ENCODE peak calls at places on chromosomes 7 and 10, in six cellular contexts. One of them, this sample, is unnamed.

GRCh38 chr10:69344591-69345244 is 66.4 kb downstream of the HK1 start:
- DNase-seq in SK-N-SH: no peak
- DNase-seq in IMR-90: no peak
- DNase-seq in A549: no peak
- DNase-seq in K562: no peak
- DNase-seq in GM12878: peak
- DNase-seq in this sample: no peak

GRCh38 chr10:104045151-104046089 is 40.3 kb downstream of the COL17A1 start:
- DNase-seq in SK-N-SH: peak
- DNase-seq in IMR-90: peak
- DNase-seq in A549: peak
- DNase-seq in K562: peak
- DNase-seq in GM12878: no peak
- DNase-seq in this sample: peak

GRCh38 chr10:102133373-102134195 is 744 bp downstream of the PPRC1 start:
- DNase-seq in SK-N-SH: peak
- DNase-seq in IMR-90: peak
- DNase-seq in A549: peak
- DNase-seq in K562: peak
- DNase-seq in GM12878: no peak
- DNase-seq in this sample: peak

GRCh38 chr10:5484205-5484604 is 15.2 kb downstream of the CALML5 start:
- DNase-seq in SK-N-SH: no peak
- DNase-seq in IMR-90: peak
- DNase-seq in A549: no peak
- DNase-seq in K562: no peak
- DNase-seq in GM12878: no peak
- DNase-seq in this sample: no peak

GRCh38 chr7:44108768-44109750 is 4.9 kb downstream of the AEBP1 start:
- DNase-seq in SK-N-SH: peak
- DNase-seq in IMR-90: no peak
- DNase-seq in A549: no peak
- DNase-seq in K562: no peak
- DNase-seq in GM12878: no peak
- DNase-seq in this sample: no peak

GRCh38 chr7:148686312-148686937 is 12.3 kb upstream of the CUL1 start:
- DNase-seq in SK-N-SH: no peak
- DNase-seq in IMR-90: no peak
- DNase-seq in A549: no peak
- DNase-seq in K562: no peak
- DNase-seq in GM12878: no peak
- DNase-seq in this sample: no peak

GRCh38 chr7:44279286-44279685 is 46.1 kb downstream of the CAMK2B start:
- DNase-seq in SK-N-SH: peak
- DNase-seq in IMR-90: no peak
- DNase-seq in A549: no peak
- DNase-seq in K562: no peak
- DNase-seq in GM12878: no peak
- DNase-seq in this sample: no peak

GRCh38 chr7:121153411-121153810 is 164.9 kb downstream of the CPED1 start:
- DNase-seq in SK-N-SH: no peak
- DNase-seq in IMR-90: no peak
- DNase-seq in A549: no peak
- DNase-seq in K562: no peak
- DNase-seq in GM12878: no peak
- DNase-seq in this sample: no peak

GRCh38 chr10:18308600-18308999 is 168.4 kb downstream of the CACNB2 start:
- DNase-seq in SK-N-SH: no peak
- DNase-seq in IMR-90: no peak
- DNase-seq in A549: no peak
- DNase-seq in K562: no peak
- DNase-seq in GM12878: no peak
- DNase-seq in this sample: no peak

GRCh38 chr7:95794917-95795515 is 22.7 kb downstream of the DYNC1I1 start:
- DNase-seq in SK-N-SH: peak
- DNase-seq in IMR-90: peak
- DNase-seq in A549: no peak
- DNase-seq in K562: peak
- DNase-seq in GM12878: no peak
- DNase-seq in this sample: peak

GRCh38 chr10:82378146-82378545 is 503.2 kb downstream of the NRG3 start:
- DNase-seq in SK-N-SH: peak
- DNase-seq in IMR-90: peak
- DNase-seq in A549: no peak
- DNase-seq in K562: no peak
- DNase-seq in GM12878: no peak
- DNase-seq in this sample: no peak
- TF ChIP-seq SMC3 in SK-N-SH: no peak
- TF ChIP-seq SMC3 in IMR-90: no peak
- TF ChIP-seq SMC3 in A549: no peak
- TF ChIP-seq SMC3 in K562: no peak
- TF ChIP-seq SMC3 in GM12878: no peak
- TF ChIP-seq SMC3 in this sample: no peak

GRCh38 chr10:74419491-74420466 is 268.8 kb downstream of the ADK start:
- DNase-seq in SK-N-SH: peak
- DNase-seq in IMR-90: peak
- DNase-seq in A549: peak
- DNase-seq in K562: peak
- DNase-seq in GM12878: peak
- DNase-seq in this sample: no peak
- TF ChIP-seq SMC3 in SK-N-SH: no peak
- TF ChIP-seq SMC3 in IMR-90: peak
- TF ChIP-seq SMC3 in A549: peak
- TF ChIP-seq SMC3 in K562: no peak
- TF ChIP-seq SMC3 in GM12878: peak
- TF ChIP-seq SMC3 in this sample: peak

GRCh38 chr7:32681174-32681518 is 185.9 kb downstream of the AVL9 start:
- DNase-seq in SK-N-SH: no peak
- DNase-seq in IMR-90: no peak
- DNase-seq in A549: no peak
- DNase-seq in K562: no peak
- DNase-seq in GM12878: no peak
- DNase-seq in this sample: no peak

GRCh38 chr7:32680259-32681173 is 185.2 kb downstream of the AVL9 start:
- DNase-seq in SK-N-SH: no peak
- DNase-seq in IMR-90: peak
- DNase-seq in A549: no peak
- DNase-seq in K562: peak
- DNase-seq in GM12878: no peak
- DNase-seq in this sample: no peak

GRCh38 chr7:32676249-32676941 is 181.1 kb downstream of the AVL9 start:
- DNase-seq in SK-N-SH: no peak
- DNase-seq in IMR-90: no peak
- DNase-seq in A549: no peak
- DNase-seq in K562: no peak
- DNase-seq in GM12878: no peak
- DNase-seq in this sample: no peak

GRCh38 chr7:32679192-32679591 is 183.9 kb downstream of the AVL9 start:
- DNase-seq in SK-N-SH: no peak
- DNase-seq in IMR-90: no peak
- DNase-seq in A549: no peak
- DNase-seq in K562: no peak
- DNase-seq in GM12878: no peak
- DNase-seq in this sample: no peak

GRCh38 chr7:32677593-32677992 is 182.3 kb downstream of the AVL9 start:
- DNase-seq in SK-N-SH: no peak
- DNase-seq in IMR-90: no peak
- DNase-seq in A549: no peak
- DNase-seq in K562: no peak
- DNase-seq in GM12878: no peak
- DNase-seq in this sample: no peak
- TF ChIP-seq SMC3 in SK-N-SH: no peak
- TF ChIP-seq SMC3 in IMR-90: no peak
- TF ChIP-seq SMC3 in A549: no peak
- TF ChIP-seq SMC3 in K562: no peak
- TF ChIP-seq SMC3 in GM12878: no peak
- TF ChIP-seq SMC3 in this sample: no peak

GRCh38 chr10:63267414-63268138 is 134.4 kb downstream of the NRBF2 start:
- DNase-seq in SK-N-SH: no peak
- DNase-seq in IMR-90: peak
- DNase-seq in A549: peak
- DNase-seq in K562: peak
- DNase-seq in GM12878: no peak
- DNase-seq in this sample: peak
- TF ChIP-seq SMC3 in SK-N-SH: no peak
- TF ChIP-seq SMC3 in IMR-90: no peak
- TF ChIP-seq SMC3 in A549: no peak
- TF ChIP-seq SMC3 in K562: no peak
- TF ChIP-seq SMC3 in GM12878: no peak
- TF ChIP-seq SMC3 in this sample: no peak

GRCh38 chr7:155352076-155352752 is 54.5 kb downstream of the INSIG1 start:
- DNase-seq in SK-N-SH: no peak
- DNase-seq in IMR-90: no peak
- DNase-seq in A549: no peak
- DNase-seq in K562: no peak
- DNase-seq in GM12878: no peak
- DNase-seq in this sample: no peak
- TF ChIP-seq SMC3 in SK-N-SH: no peak
- TF ChIP-seq SMC3 in IMR-90: no peak
- TF ChIP-seq SMC3 in A549: no peak
- TF ChIP-seq SMC3 in K562: no peak
- TF ChIP-seq SMC3 in GM12878: no peak
- TF ChIP-seq SMC3 in this sample: no peak

DNA sequence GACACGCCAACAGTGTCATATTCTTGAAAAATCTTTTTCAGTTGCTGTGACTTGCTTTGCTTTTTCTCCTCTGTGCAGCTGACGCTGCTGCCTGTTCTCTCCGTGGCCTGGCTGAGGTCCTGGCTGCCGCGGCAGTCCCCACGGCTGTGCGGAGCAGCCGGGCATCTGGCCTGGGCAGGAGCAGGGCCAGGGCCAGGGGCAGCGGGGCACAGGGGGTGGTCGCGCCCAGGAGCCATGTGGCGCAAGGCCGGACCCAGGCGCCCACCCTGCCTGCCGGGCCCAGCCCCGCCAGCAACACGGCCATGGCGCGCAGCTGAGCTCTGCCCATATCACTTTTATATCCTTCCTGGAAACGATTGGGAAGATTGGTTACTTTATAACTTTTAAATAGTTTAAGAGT is 109.4 kb upstream of the ACBD5 start:
- DNase-seq in SK-N-SH: peak
- DNase-seq in IMR-90: no peak
- DNase-seq in A549: no peak
- DNase-seq in K562: no peak
- DNase-seq in GM12878: no peak
- DNase-seq in this sample: no peak
- TF ChIP-seq SMC3 in SK-N-SH: no peak
- TF ChIP-seq SMC3 in IMR-90: no peak
- TF ChIP-seq SMC3 in A549: no peak
- TF ChIP-seq SMC3 in K562: no peak
- TF ChIP-seq SMC3 in GM12878: no peak
- TF ChIP-seq SMC3 in this sample: no peak

DNA sequence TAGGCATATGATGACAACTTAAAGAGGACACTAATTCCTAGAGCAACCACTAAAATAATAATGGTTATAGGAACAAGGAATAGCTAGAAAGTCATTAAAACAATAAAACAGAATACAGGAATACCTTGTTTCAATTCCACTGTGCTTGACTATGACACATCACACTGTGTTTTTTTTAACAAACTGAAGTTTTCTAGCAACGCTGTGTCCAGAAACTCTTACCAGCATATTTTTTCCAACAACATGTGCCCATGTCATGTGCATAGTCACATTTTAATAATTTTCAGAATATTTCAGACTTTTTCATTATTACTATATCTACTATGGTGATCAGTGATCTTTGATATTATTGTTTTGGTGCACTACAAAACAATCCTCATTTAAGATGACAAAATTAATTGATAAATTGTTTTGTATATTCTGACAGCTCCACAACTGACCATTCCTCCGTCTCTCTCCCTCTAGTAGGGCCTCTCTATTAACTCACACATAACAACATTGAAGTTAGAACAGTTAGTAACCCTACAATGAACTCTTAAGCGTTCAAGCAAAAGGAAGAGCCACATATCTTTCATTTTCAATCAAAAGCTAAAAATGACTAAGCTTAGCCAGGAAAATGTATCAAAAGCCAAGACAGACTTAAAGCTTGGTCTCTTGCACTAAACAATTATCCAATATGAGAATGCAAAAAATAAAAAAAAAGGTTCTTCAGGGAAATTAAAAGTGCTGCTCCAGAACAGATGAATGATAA is 85.8 kb downstream of the SNX13 start:
- DNase-seq in SK-N-SH: no peak
- DNase-seq in IMR-90: no peak
- DNase-seq in A549: no peak
- DNase-seq in K562: no peak
- DNase-seq in GM12878: no peak
- DNase-seq in this sample: no peak
- TF ChIP-seq SMC3 in SK-N-SH: no peak
- TF ChIP-seq SMC3 in IMR-90: no peak
- TF ChIP-seq SMC3 in A549: no peak
- TF ChIP-seq SMC3 in K562: no peak
- TF ChIP-seq SMC3 in GM12878: no peak
- TF ChIP-seq SMC3 in this sample: no peak

GRCh38 chr10:73768881-73769280 is 13.0 kb upstream of the CHCHD1 start:
- DNase-seq in SK-N-SH: no peak
- DNase-seq in IMR-90: no peak
- DNase-seq in A549: no peak
- DNase-seq in K562: no peak
- DNase-seq in GM12878: no peak
- DNase-seq in this sample: no peak
- TF ChIP-seq SMC3 in SK-N-SH: no peak
- TF ChIP-seq SMC3 in IMR-90: no peak
- TF ChIP-seq SMC3 in A549: no peak
- TF ChIP-seq SMC3 in K562: no peak
- TF ChIP-seq SMC3 in GM12878: no peak
- TF ChIP-seq SMC3 in this sample: no peak

This sample was measured in HepG2.